ENCODE peak calls at places on chromosome 2, in five cellular contexts. U is RWPE1; Y is HepG2; P is CD8-positive, alpha-beta memory T cell; X is DND-41. H is an unnamed sample.

GRCh38 chr2:108139521-108139920 is 100.2 kb upstream of the SULT1C3 start:
- DNase-seq in P (no peak), U (peak), Y (peak), X (no peak), H (no peak)

GRCh38 chr2:73852020-73852419 is 23.3 kb downstream of the STAMBP start:
- DNase-seq in Y (no peak), X (no peak), U (peak), P (no peak), H (no peak)

GRCh38 chr2:33791625-33792024 is 192.5 kb upstream of the FAM98A start:
- DNase-seq in X (no peak), Y (no peak), P (no peak), U (peak), H (no peak)

GRCh38 chr2:209688388-209688787 is 83.2 kb upstream of the UNC80 start:
- DNase-seq in P (no peak), Y (no peak), U (no peak), X (no peak), H (no peak)

GRCh38 chr2:114714316-114714715 is 271.9 kb downstream of the DPP10 start:
- DNase-seq in X (no peak), P (no peak), U (no peak), Y (no peak), H (no peak)

GRCh38 chr2:239544846-239545465 is 144.1 kb upstream of the HDAC4 start:
- DNase-seq in Y (no peak), P (no peak), U (no peak), X (peak), H (no peak)

GRCh38 chr2:174535757-174536703 is 49.2 kb upstream of the GPR155 start:
- DNase-seq in Y (no peak), P (no peak), X (peak), U (no peak), H (no peak)

GRCh38 chr2:69208023-69208595 is 178.9 kb downstream of the GFPT1 start:
- DNase-seq in X (no peak), Y (no peak), U (no peak), P (no peak), H (no peak)

GRCh38 chr2:108988796-108989713 is at the start of gene EDAR:
- DNase-seq in P (peak), U (peak), Y (peak), X (peak), H (no peak)

GRCh38 chr2:46814160-46814559 is 101.4 kb downstream of the MCFD2 start:
- DNase-seq in X (no peak), U (no peak), Y (no peak), P (no peak), H (no peak)

GRCh38 chr2:164260506-164260905 is 360.8 kb downstream of the GRB14 start:
- DNase-seq in X (no peak), P (no peak), Y (no peak), U (no peak), H (no peak)

GRCh38 chr2:100017633-100018032 is 124.8 kb downstream of the AFF3 start:
- DNase-seq in U (no peak), Y (no peak), P (no peak), X (no peak), H (no peak)

GRCh38 chr2:80351229-80351628 is 46.7 kb upstream of the LRRTM1 start:
- DNase-seq in Y (no peak), P (no peak), X (no peak), U (no peak), H (no peak)

GRCh38 chr2:141611-142010 is 95.3 kb upstream of the FAM110C start:
- DNase-seq in Y (no peak), U (no peak), P (no peak), X (no peak), H (no peak)

GRCh38 chr2:58734365-58734764 is 493.2 kb upstream of the FANCL start:
- DNase-seq in X (no peak), P (no peak), Y (peak), U (peak), H (no peak)

GRCh38 chr2:215548714-215549113 is 112.8 kb upstream of the FN1 start:
- DNase-seq in U (no peak), X (no peak), Y (no peak), P (no peak), H (no peak)

GRCh38 chr2:120820263-120820884 is 84.7 kb downstream of the GLI2 start:
- DNase-seq in U (no peak), P (no peak), X (no peak), Y (no peak), H (no peak)

GRCh38 chr2:230871361-230872150 is 6.8 kb downstream of the ITM2C start:
- DNase-seq in X (no peak), Y (no peak), P (no peak), U (no peak), H (no peak)

GRCh38 chr2:24613154-24613814 is 122.2 kb downstream of the NCOA1 start:
- DNase-seq in P (no peak), Y (peak), X (peak), U (no peak), H (no peak)

GRCh38 chr2:191065785-191066184 is 51.8 kb upstream of the STAT1 start:
- DNase-seq in U (no peak), P (no peak), Y (no peak), X (no peak), H (no peak)

GRCh38 chr2:11582526-11583202 is 48.8 kb downstream of the GREB1 start:
- DNase-seq in X (peak), Y (peak), P (peak), U (peak), H (peak)

GRCh38 chr2:177178797-177179196 is 33.8 kb upstream of the HNRNPA3 start:
- DNase-seq in P (no peak), X (no peak), U (no peak), Y (no peak), H (no peak)

GRCh38 chr2:177172034-177172880 is 40.3 kb upstream of the HNRNPA3 start:
- DNase-seq in Y (peak), X (no peak), U (peak), P (no peak), H (no peak)

GRCh38 chr2:177171418-177171865 is 41.2 kb upstream of the HNRNPA3 start:
- DNase-seq in X (no peak), Y (no peak), P (no peak), U (no peak), H (no peak)

GRCh38 chr2:177175917-177176668 is 36.5 kb upstream of the HNRNPA3 start:
- DNase-seq in P (no peak), X (no peak), U (no peak), Y (peak), H (no peak)

GRCh38 chr2:177174456-177174855 is 38.1 kb upstream of the HNRNPA3 start:
- DNase-seq in U (no peak), Y (no peak), X (no peak), P (no peak), H (no peak)
- H3K27ac ChIP-seq in U (no peak), Y (no peak), X (no peak), P (no peak), H (no peak)

DNA sequence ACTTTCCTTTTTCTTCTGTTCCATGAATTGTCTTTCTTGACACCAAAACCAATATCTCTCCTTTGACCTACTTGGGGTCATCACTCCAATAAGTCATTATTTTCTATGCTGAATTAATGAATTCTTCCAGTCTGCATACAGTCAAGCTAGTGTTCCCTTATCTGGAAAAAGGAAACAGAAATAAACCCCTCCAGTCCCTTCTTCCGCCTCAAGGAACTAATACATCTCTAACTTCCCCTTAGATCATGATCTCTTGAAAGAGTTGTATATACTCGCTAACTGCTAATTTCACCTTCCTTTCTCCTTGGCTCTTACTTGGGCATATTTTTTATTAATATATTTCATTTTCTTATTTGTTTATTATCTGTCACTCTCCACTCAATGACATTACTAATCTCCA is 7.3 kb upstream of the ARHGAP15 start:
- DNase-seq in P (no peak), X (no peak), U (no peak), Y (no peak), H (no peak)
- H3K27ac ChIP-seq in P (no peak), X (peak), U (no peak), Y (no peak), H (no peak)

GRCh38 chr2:27723372-27724144 is 48.0 kb upstream of the MRPL33 start:
- DNase-seq in U (no peak), X (peak), P (peak), Y (peak), H (peak)
- H3K27ac ChIP-seq in U (peak), X (no peak), P (no peak), Y (no peak), H (peak)

GRCh38 chr2:198328454-198328853 is 524.1 kb downstream of the PLCL1 start:
- DNase-seq in U (no peak), Y (no peak), P (no peak), X (no peak), H (no peak)

GRCh38 chr2:198324071-198324470 is 519.7 kb downstream of the PLCL1 start:
- DNase-seq in U (no peak), P (no peak), Y (no peak), X (no peak), H (no peak)

GRCh38 chr2:198325359-198325758 is 521.0 kb downstream of the PLCL1 start:
- DNase-seq in P (no peak), Y (no peak), U (no peak), X (no peak), H (no peak)

GRCh38 chr2:198327526-198327925 is 523.1 kb downstream of the PLCL1 start:
- DNase-seq in Y (no peak), X (no peak), P (no peak), U (no peak), H (no peak)

GRCh38 chr2:198326431-198326830 is 522.0 kb downstream of the PLCL1 start:
- DNase-seq in X (no peak), U (no peak), Y (no peak), P (peak), H (no peak)
- H3K27ac ChIP-seq in X (no peak), U (no peak), Y (no peak), P (no peak), H (no peak)

GRCh38 chr2:54550523-54550922 is 94.4 kb downstream of the SPTBN1 start:
- DNase-seq in X (no peak), U (no peak), Y (no peak), P (no peak), H (no peak)
- H3K27ac ChIP-seq in X (no peak), U (no peak), Y (peak), P (no peak), H (peak)